ENCODE peak calls at places on chromosomes 12 and 14, in five cellular contexts. P, E, Y, U and N are unnamed samples.

GRCh38 chr14:103697601-103698379 is 17.5 kb downstream of the XRCC3 start:
- DNase-seq in P (no peak), E (no peak), Y (peak; percentile 30), U (no peak), N (no peak)

GRCh38 chr12:123131291-123131831 is 19.5 kb downstream of the PITPNM2 start:
- DNase-seq in P (no peak), E (no peak), Y (no peak), U (no peak), N (no peak)

GRCh38 chr14:57277062-57277461 is 8.3 kb downstream of the AP5M1 start:
- DNase-seq in P (no peak), E (no peak), Y (no peak), U (no peak), N (no peak)

GRCh38 chr14:36271939-36272907 is 48.2 kb downstream of the MBIP start:
- DNase-seq in P (no peak), E (no peak), Y (peak; percentile 23), U (no peak), N (no peak)

GRCh38 chr12:105783983-105784947 is 354.5 kb downstream of the NUAK1 start:
- DNase-seq in P (no peak), E (no peak), Y (no peak), U (no peak), N (no peak)

GRCh38 chr14:95875831-95876768 is 532 bp upstream of the TUNAR start:
- DNase-seq in P (no peak), E (no peak), Y (no peak), U (no peak), N (no peak)

GRCh38 chr12:119659289-119659897 is 8.5 kb upstream of the PRKAB1 start:
- DNase-seq in P (no peak), E (no peak), Y (no peak), U (no peak), N (no peak)

GRCh38 chr12:129903956-129904769 is at the start of gene TMEM132D:
- DNase-seq in P (no peak), E (no peak), Y (no peak), U (no peak), N (no peak)

GRCh38 chr12:49055978-49056754 is 4.4 kb downstream of the KMT2D start:
- DNase-seq in P (peak; percentile 66), E (no peak), Y (peak; percentile 73), U (peak; percentile 19), N (no peak)

GRCh38 chr14:51442513-51443175 is 202.6 kb downstream of the TMX1 start:
- DNase-seq in P (no peak), E (no peak), Y (no peak), U (no peak), N (peak; percentile 70)

GRCh38 chr12:102484017-102484731 is 3.8 kb upstream of the IGF1 start:
- DNase-seq in P (peak; percentile 52), E (peak; percentile 41), Y (peak; percentile 56), U (peak; percentile 15), N (peak; percentile 18)

GRCh38 chr14:70804556-70805162 is 4.7 kb downstream of the MAP3K9 start:
- DNase-seq in P (no peak), E (no peak), Y (no peak), U (no peak), N (no peak)

GRCh38 chr14:70995671-70996070 is 88.4 kb downstream of the PCNX1 start:
- DNase-seq in P (no peak), E (no peak), Y (no peak), U (no peak), N (no peak)

GRCh38 chr12:131975228-131975627 is 25.5 kb downstream of the EP400 start:
- DNase-seq in P (no peak), E (no peak), Y (no peak), U (no peak), N (no peak)

GRCh38 chr12:104684884-104685283 is 228.1 kb downstream of the CHST11 start:
- DNase-seq in P (no peak), E (no peak), Y (no peak), U (no peak), N (no peak)

GRCh38 chr12:63066782-63067181 is 84.2 kb downstream of the AVPR1A start:
- DNase-seq in P (no peak), E (no peak), Y (no peak), U (no peak), N (no peak)

GRCh38 chr12:72388322-72388721 is 116.2 kb downstream of the TRHDE start:
- DNase-seq in P (no peak), E (no peak), Y (no peak), U (no peak), N (no peak)

DNA sequence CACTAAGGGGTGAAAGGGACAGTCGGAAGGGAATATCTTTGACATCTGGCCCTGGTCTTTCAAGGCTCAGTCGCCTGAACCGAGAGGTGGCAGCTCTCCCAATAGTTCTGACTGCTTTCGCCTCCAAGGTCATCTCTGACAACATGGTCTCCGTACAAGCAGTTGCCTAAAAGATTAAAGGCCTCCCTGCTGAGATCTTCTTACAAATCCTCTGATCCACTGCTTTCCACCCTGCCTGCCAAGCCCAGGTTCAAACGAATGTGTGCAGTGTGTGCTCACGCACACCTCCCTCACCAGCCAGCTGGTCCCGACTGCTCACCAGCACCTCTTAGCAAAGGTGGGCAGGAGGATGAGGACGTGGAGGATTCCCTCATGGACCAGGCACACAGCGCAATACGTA is 10.4 kb downstream of the B4GALNT3 start:
- DNase-seq in P (no peak), E (no peak), Y (no peak), U (no peak), N (no peak)
- H3K27ac ChIP-seq in P (no peak overlapping the region), E (no peak overlapping the region), Y (peak overlapping the region; percentile 86), U (no peak overlapping the region), N (no peak overlapping the region)

DNA sequence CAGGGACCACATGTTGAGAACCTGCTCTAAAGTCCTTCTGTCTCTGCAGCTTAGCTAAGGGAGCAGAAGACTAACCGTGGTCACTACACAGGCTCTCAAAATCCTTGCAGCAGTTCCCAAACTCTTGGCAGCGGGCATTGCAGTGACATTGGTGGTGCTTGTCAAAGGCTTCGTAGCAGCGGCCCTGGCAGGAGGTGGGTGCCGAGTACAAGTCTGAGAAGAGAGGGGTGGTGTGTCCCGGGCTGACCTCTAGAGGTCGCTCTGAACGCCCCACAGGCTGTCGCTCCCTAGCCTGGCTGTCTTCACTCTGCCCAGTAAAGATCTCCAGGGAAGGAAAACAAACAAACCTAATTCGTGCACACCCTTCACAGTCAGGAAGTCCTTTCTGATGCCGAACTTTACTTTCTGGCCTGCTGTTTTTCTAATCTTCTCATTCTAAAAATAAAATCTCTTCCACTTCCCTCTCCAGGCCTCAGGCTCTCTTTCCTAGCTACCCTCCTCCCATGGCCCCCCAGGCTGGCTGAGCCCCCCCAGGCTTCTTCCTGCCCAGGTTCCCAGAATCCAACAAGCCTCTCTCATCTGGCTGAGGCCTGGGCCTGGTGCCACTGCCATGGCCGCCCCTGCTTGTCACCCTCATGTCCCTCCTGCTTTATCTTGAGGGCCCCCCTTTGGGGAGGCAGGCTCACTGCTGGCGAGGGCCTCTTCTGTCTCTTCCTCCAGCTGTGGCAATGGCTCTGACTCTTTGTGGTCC is 7.7 kb downstream of the ENDOU start:
- DNase-seq in P (peak; percentile 32), E (peak; percentile 66), Y (peak; percentile 92), U (peak; percentile 79), N (no peak)
- H3K27ac ChIP-seq in P (peak overlapping the region; percentile 86), E (peak overlapping the region; percentile 88), Y (peak overlapping the region; percentile 93), U (peak overlapping the region; percentile 91), N (no peak overlapping the region)

DNA sequence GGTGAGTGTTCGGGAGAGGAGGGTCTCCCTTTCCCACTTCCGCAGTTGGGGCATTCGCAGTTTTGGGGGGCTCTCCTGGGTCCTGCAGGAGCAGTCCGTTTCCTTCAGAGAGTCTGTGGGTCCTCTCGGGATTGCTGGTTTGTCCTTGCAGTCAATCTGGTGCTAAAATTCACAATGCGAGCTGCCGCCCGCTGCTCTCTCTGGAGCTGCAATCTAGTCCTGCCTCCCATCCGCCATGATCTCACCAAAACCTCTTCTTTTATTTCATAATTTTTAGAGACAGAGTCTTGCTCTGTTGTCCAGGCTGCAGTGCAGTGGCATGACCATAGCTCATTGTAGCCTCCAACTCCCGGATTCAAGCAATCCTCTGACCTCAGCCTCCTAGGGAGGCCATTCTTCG is 22.5 kb downstream of the RNFT2 start:
- DNase-seq in P (no peak), E (no peak), Y (no peak), U (no peak), N (no peak)
- H3K27ac ChIP-seq in P (no peak overlapping the region), E (no peak overlapping the region), Y (no peak overlapping the region), U (no peak overlapping the region), N (no peak overlapping the region)

DNA sequence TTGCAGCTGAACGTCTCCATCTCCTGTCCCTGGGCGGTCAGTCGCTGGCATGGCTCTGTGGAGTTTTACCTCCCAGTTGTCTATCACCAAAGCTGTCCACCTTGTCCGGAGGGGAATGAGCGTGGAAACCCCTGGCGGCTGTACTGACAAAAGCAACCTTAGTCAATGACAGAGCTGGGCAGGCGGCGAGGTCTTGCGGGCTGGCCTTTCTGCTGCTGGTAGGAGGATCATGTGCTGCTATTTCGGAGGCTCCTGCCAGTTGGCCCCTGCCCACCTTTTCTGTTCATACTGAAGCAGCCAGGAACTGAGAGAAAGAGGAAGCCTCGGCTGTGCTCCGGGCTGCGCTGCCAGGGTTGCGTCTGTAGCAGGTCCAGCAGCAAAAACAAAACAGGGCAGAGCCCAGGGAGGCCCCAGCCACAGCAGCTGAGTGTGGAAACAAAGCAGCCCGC is 57.7 kb downstream of the HMGA2 start:
- DNase-seq in P (peak; percentile 17), E (peak; percentile 64), Y (peak; percentile 88), U (peak; percentile 49), N (no peak)
- H3K27ac ChIP-seq in P (peak overlapping the region; percentile 44), E (peak overlapping the region; percentile 90), Y (peak overlapping the region; percentile 81), U (no peak overlapping the region), N (peak overlapping the region; percentile 98)

GRCh38 chr12:67650127-67650495 is 1.6 kb downstream of the DYRK2 start:
- DNase-seq in P (no peak), E (no peak), Y (peak; percentile 65), U (no peak), N (no peak)
- H3K27ac ChIP-seq in P (peak overlapping the region; percentile 97), E (peak overlapping the region; percentile 94), Y (peak overlapping the region; percentile 98), U (peak overlapping the region; percentile 80), N (peak overlapping the region; percentile 72)

GRCh38 chr14:22429546-22429945 is 159.5 kb downstream of the DAD1 start:
- DNase-seq in P (no peak), E (no peak), Y (no peak), U (no peak), N (no peak)

GRCh38 chr14:22426711-22427110 is 162.3 kb downstream of the DAD1 start:
- DNase-seq in P (no peak), E (no peak), Y (no peak), U (no peak), N (no peak)

GRCh38 chr14:22427771-22428228 is 161.2 kb downstream of the DAD1 start:
- DNase-seq in P (no peak), E (no peak), Y (peak; percentile 32), U (no peak), N (no peak)

GRCh38 chr14:22432348-22432976 is 156.6 kb downstream of the DAD1 start:
- DNase-seq in P (no peak), E (no peak), Y (no peak), U (peak; percentile 10), N (peak; percentile 36)

DNA sequence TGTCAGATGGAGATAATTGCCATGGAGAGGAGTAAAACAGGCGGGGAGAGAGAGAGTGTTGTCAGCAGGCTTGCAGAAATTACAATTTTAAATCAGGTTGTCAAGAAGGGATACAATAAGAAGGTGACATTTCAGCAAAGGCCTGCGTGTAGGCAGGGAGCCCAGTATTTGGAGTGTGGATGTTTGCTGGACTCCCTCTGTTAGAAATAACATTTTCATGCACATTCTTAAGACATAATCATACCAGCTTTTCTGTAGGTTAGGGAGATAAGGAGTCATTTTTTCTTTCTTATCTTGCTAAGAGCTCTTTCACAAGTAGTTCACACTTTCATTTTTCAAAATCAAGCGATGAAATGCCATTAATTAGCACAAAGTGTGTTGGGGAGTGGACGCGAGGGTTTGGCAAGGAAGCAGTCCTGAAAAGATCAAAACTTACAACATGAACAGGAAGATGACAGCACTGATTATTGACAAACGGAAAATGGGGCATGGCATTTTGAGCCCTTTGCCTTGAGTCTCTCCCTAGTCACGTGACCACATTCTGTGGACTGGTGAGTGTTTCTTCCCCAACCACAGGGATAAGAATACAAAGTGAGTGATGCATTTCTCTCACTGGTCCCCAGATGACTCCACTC is 160.2 kb downstream of the DAD1 start:
- DNase-seq in P (no peak), E (no peak), Y (no peak), U (no peak), N (no peak)
- H3K27ac ChIP-seq in P (no peak overlapping the region), E (no peak overlapping the region), Y (no peak overlapping the region), U (no peak overlapping the region), N (no peak overlapping the region)